ENCODE peak calls at places on chromosomes 1 and 21, in five cellular contexts. F is transverse colon; N is SK-N-SH; E is adrenal gland; W is naive thymus-derived CD4-positive, alpha-beta T cell. O is an unnamed sample. For H3K4me1 and H3K36me3, the result is how much of the 10 kb centered on the place peaks cover.

GRCh38 chr1:156586323-156586722 is 5.3 kb upstream of the NAXE start:
- DNase-seq in F (no peak), N (no peak), E (no peak), W (no peak), O (no peak)

GRCh38 chr1:205256956-205257615 is 29.3 kb downstream of the TMCC2 start:
- DNase-seq in F (no peak), N (no peak), E (no peak), W (no peak), O (no peak)

GRCh38 chr1:201480231-201481003 is 11.4 kb upstream of the PHLDA3 start:
- DNase-seq in F (peak), N (no peak), E (peak), W (peak), O (peak)

GRCh38 chr1:211731456-211732275 is 56.2 kb upstream of the NEK2 start:
- DNase-seq in F (no peak), N (no peak), E (no peak), W (no peak), O (no peak)

GRCh38 chr1:54200519-54200997 is 591 bp downstream of the MRPL37 start:
- DNase-seq in F (no peak), N (no peak), E (no peak), W (no peak), O (no peak)

GRCh38 chr1:199612976-199613774 is 414.3 kb upstream of the NR5A2 start:
- DNase-seq in F (no peak), N (no peak), E (no peak), W (no peak), O (no peak)

GRCh38 chr1:219416598-219417238 is 196.2 kb downstream of the ZC3H11B start:
- DNase-seq in F (peak), N (peak), E (peak), W (peak), O (peak)

GRCh38 chr1:8472668-8473067 is 154.8 kb downstream of the SLC45A1 start:
- DNase-seq in F (no peak), N (no peak), E (no peak), W (peak), O (no peak)

GRCh38 chr1:26529655-26530539 is at the start of gene RPS6KA1:
- DNase-seq in F (peak), N (peak), E (peak), W (peak), O (peak)

GRCh38 chr1:154404984-154405761 is at the start of gene IL6R:
- DNase-seq in F (peak), N (peak), E (peak), W (peak), O (peak)

GRCh38 chr1:3774503-3775247 is 2.1 kb downstream of the SMIM1 start:
- DNase-seq in F (no peak), N (peak), E (no peak), W (no peak), O (no peak)

GRCh38 chr1:110765640-110766335 is 91.0 kb upstream of the KCNA3 start:
- DNase-seq in F (peak), N (peak), E (peak), W (peak), O (peak)

GRCh38 chr1:79197421-79197820 is 190.9 kb upstream of the ADGRL4 start:
- DNase-seq in F (no peak), N (peak), E (no peak), W (no peak), O (no peak)

GRCh38 chr1:167957710-167958109 is 20.8 kb upstream of the MPC2 start:
- DNase-seq in F (no peak), N (no peak), E (no peak), W (no peak), O (no peak)

GRCh38 chr1:28759257-28759656 is 22.5 kb downstream of the YTHDF2 start:
- DNase-seq in F (no peak), N (no peak), E (no peak), W (no peak), O (no peak)
- H3K4me1 ChIP-seq in F (under half), N (under half), E (under half), W (under half), O (under half)

GRCh38 chr21:42562816-42563215 is 49.2 kb downstream of the SLC37A1 start:
- DNase-seq in F (peak), N (no peak), E (no peak), W (no peak), O (no peak)
- H3K36me3 ChIP-seq in F (under half), N (under half), E (under half), W (half or more), O (under half)

GRCh38 chr1:109377698-109378097 is 20.0 kb downstream of the SORT1 start:
- DNase-seq in F (no peak), N (no peak), E (no peak), W (no peak), O (no peak)
- H3K4me1 ChIP-seq in F (under half), N (under half), E (under half), W (under half), O (under half)

DNA sequence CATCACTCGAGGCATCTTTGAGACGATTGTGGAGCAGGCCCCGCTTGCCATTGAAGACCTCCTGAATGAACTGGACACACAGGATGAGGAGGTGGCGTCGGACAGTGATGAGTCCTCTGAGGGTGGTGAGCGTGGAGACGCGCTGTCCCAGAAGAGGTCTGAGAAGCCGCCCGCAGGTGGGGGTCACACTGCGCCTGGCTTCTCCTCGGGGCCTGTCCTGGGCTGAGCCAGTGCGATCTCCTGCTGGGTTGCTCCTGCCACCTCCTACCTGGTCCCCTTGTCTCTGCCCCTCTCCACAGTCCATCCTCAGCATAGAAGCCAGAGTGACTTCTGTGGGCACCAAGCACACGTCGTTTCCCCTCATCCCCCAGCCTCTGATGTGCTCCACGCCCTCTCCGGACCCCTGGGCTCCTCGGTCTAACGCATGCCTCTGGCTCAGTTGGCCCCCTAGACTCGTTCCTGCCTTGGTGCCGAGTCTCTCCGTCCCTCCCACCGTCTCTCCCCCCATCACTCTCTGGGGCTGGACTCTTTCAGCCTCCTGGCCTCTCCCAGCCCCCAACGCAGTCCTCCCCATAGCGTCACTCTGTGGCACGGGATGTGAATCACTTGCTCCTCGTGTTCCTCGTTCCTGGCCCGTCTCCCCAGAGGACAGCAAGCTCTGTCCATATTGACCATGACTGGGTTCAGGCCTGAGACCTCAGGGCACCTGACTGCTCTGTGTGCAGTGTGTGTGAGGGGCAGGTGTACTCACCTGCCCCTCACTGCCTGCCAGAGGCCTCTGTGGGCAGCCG is 8.7 kb downstream of the RRP1 start:
- DNase-seq in F (no peak), N (no peak), E (no peak), W (no peak), O (no peak)
- H3K36me3 ChIP-seq in F (under half), N (under half), E (half or more), W (half or more), O (half or more)

O was measured in HAP-1.